ENCODE peak calls at places on chromosomes 4 and X, in seven cellular contexts. I, W, R, E, U, L and G are unnamed samples.
A peak's percentile ranks its signal among the peaks of the same experiment; 100 is the strongest.

GRCh38 chr4:88008133-88008621 is 742 bp downstream of the PKD2 start:
- DNase-seq in I (peak; percentile 52), W (peak; percentile 62), R (peak; percentile 55), L (peak; percentile 48), U (no peak), E (peak; percentile 44), G (peak; percentile 75)

GRCh38 chr4:138182838-138183426 is 59.2 kb downstream of the SLC7A11 start:
- DNase-seq in W (peak; percentile 72), R (peak; percentile 82), E (peak; percentile 37), L (peak; percentile 72), I (no peak), U (no peak), G (peak; percentile 42)

GRCh38 chr4:15104825-15105224 is 102.5 kb downstream of the CPEB2 start:
- DNase-seq in W (peak; percentile 4), U (no peak), I (no peak), L (peak; percentile 67), R (no peak), E (no peak), G (no peak)

GRCh38 chrX:105869676-105870075 is 47.3 kb downstream of the NRK start:
- DNase-seq in R (no peak), I (no peak), W (no peak), U (no peak), E (no peak), L (peak; percentile 38), G (no peak)

GRCh38 chrX:47530054-47530453 is 31.0 kb upstream of the ARAF start:
- DNase-seq in R (no peak), U (no peak), E (no peak), L (no peak), I (no peak), W (no peak), G (peak; percentile 3)

GRCh38 chr4:185755451-185755850 is 56.5 kb downstream of the SORBS2 start:
- DNase-seq in U (no peak), R (no peak), L (no peak), W (no peak), I (no peak), E (no peak), G (no peak)

GRCh38 chr4:7068883-7069282 is 1.0 kb upstream of the GRPEL1 start:
- DNase-seq in L (no peak), I (peak; percentile 61), W (peak; percentile 43), E (no peak), U (no peak), R (no peak), G (peak; percentile 54)

GRCh38 chr4:54872246-54872645 is 214.5 kb downstream of the KIT start:
- DNase-seq in U (no peak), R (no peak), E (no peak), I (no peak), W (peak; percentile 10), L (peak; percentile 35), G (peak; percentile 6)

GRCh38 chr4:33715996-33716395 is 2528.3 kb downstream of the ARAP2 start:
- DNase-seq in W (peak; percentile 67), U (no peak), R (no peak), L (no peak), E (no peak), I (no peak), G (no peak)

GRCh38 chr4:138114434-138114833 is 127.7 kb downstream of the SLC7A11 start:
- DNase-seq in I (no peak), R (no peak), L (peak; percentile 13), U (no peak), W (peak; percentile 12), E (no peak), G (no peak)

GRCh38 chr4:96913437-96914075 is 1073.7 kb downstream of the PDHA2 start:
- DNase-seq in I (no peak), U (no peak), W (no peak), R (no peak), E (no peak), L (no peak), G (peak; percentile 45)

GRCh38 chr4:3353747-3354454 is 61.1 kb downstream of the RGS12 start:
- DNase-seq in U (no peak), I (no peak), E (no peak), W (no peak), R (no peak), L (no peak), G (no peak)

GRCh38 chr4:159077702-159078495 is 25.0 kb upstream of the RAPGEF2 start:
- DNase-seq in I (no peak), W (no peak), R (no peak), E (no peak), L (peak; percentile 11), U (no peak), G (no peak)

GRCh38 chr4:75745192-75745591 is 20.8 kb downstream of the USO1 start:
- DNase-seq in I (no peak), W (peak; percentile 79), L (peak; percentile 85), U (no peak), R (peak; percentile 36), E (no peak), G (no peak)

GRCh38 chr4:40699648-40700047 is 50.1 kb upstream of the NSUN7 start:
- DNase-seq in U (no peak), R (no peak), L (peak; percentile 56), I (no peak), W (peak; percentile 35), E (no peak), G (no peak)

GRCh38 chr4:5751073-5751917 is 40.3 kb downstream of the EVC start:
- DNase-seq in I (peak; percentile 47), E (no peak), W (peak; percentile 92), R (peak; percentile 17), U (no peak), L (peak; percentile 81), G (no peak)

GRCh38 chr4:7650606-7651400 is 216.1 kb upstream of the PSAPL1 start:
- DNase-seq in L (no peak), E (peak; percentile 41), R (peak; percentile 10), I (peak; percentile 85), U (no peak), W (peak; percentile 81), G (peak; percentile 81)

GRCh38 chr4:143186634-143187033 is 1.9 kb downstream of the USP38 start:
- DNase-seq in U (no peak), I (no peak), R (no peak), E (no peak), W (no peak), L (no peak), G (no peak)

GRCh38 chr4:139957986-139958737 is 195.8 kb downstream of the MAML3 start:
- DNase-seq in W (no peak), L (no peak), R (no peak), I (no peak), E (no peak), U (no peak), G (no peak)

GRCh38 chr4:54954656-54955388 is 170.6 kb downstream of the KDR start:
- DNase-seq in U (no peak), L (no peak), W (no peak), R (no peak), I (no peak), E (no peak), G (no peak)

GRCh38 chr4:159434496-159435241 is 331.8 kb downstream of the RAPGEF2 start:
- DNase-seq in W (peak; percentile 48), R (no peak), L (peak; percentile 65), I (no peak), U (no peak), E (no peak), G (peak; percentile 26)

GRCh38 chrX:39883664-39884063 is 214.1 kb downstream of the BCOR start:
- DNase-seq in I (no peak), L (no peak), W (no peak), R (peak; percentile 20), U (no peak), E (no peak), G (no peak)

GRCh38 chrX:101685923-101686322 is 26.3 kb upstream of the ARMCX2 start:
- DNase-seq in U (no peak), E (peak; percentile 12), L (no peak), W (no peak), R (no peak), I (peak; percentile 30), G (peak; percentile 82)

GRCh38 chrX:40420899-40421729 is 159.7 kb upstream of the ATP6AP2 start:
- DNase-seq in I (no peak), U (no peak), L (no peak), W (no peak), R (no peak), E (no peak), G (peak; percentile 73)

GRCh38 chr4:20137176-20137575 is 114.5 kb upstream of the SLIT2 start:
- DNase-seq in I (no peak), E (no peak), W (peak; percentile 79), L (peak; percentile 68), U (no peak), R (no peak), G (no peak)

GRCh38 chr4:128384091-128384520 is 96.5 kb upstream of the PGRMC2 start:
- DNase-seq in I (no peak), L (peak; percentile 75), U (no peak), E (no peak), W (peak; percentile 66), R (peak; percentile 83), G (peak; percentile 91)

GRCh38 chr4:105305019-105305836 is 158.6 kb downstream of the TET2 start:
- DNase-seq in I (no peak), U (no peak), L (no peak), W (no peak), E (no peak), R (no peak), G (no peak)
- H3K9ac ChIP-seq in I (no peak overlapping the region), U (no peak overlapping the region), L (no peak overlapping the region), W (no peak overlapping the region), E (no peak overlapping the region), R (no peak overlapping the region), G (no peak overlapping the region)

GRCh38 chr4:56979674-56980073 is 978 bp downstream of the POLR2B start:
- DNase-seq in W (peak; percentile 76), U (no peak), E (no peak), R (peak; percentile 42), L (peak; percentile 19), I (peak; percentile 32), G (peak; percentile 45)
- H2BK5ac ChIP-seq in W (no peak overlapping the region), U (no peak overlapping the region), E (no peak overlapping the region), R (no peak overlapping the region), L (no peak overlapping the region), I (no peak overlapping the region), G (no peak overlapping the region)

GRCh38 chr4:152591876-152592275 is 56.0 kb upstream of the FBXW7 start:
- DNase-seq in I (no peak), R (no peak), W (no peak), L (no peak), U (no peak), E (no peak), G (no peak)
- H3K9ac ChIP-seq in I (no peak overlapping the region), R (no peak overlapping the region), W (no peak overlapping the region), L (no peak overlapping the region), U (no peak overlapping the region), E (no peak overlapping the region), G (no peak overlapping the region)

GRCh38 chr4:55980725-55981124 is 32.0 kb downstream of the CEP135 start:
- DNase-seq in E (no peak), I (no peak), W (no peak), L (no peak), U (no peak), R (no peak), G (no peak)

GRCh38 chr4:55973650-55974049 is 24.9 kb downstream of the CEP135 start:
- DNase-seq in W (no peak), U (no peak), R (no peak), I (no peak), E (no peak), L (no peak), G (no peak)

DNA sequence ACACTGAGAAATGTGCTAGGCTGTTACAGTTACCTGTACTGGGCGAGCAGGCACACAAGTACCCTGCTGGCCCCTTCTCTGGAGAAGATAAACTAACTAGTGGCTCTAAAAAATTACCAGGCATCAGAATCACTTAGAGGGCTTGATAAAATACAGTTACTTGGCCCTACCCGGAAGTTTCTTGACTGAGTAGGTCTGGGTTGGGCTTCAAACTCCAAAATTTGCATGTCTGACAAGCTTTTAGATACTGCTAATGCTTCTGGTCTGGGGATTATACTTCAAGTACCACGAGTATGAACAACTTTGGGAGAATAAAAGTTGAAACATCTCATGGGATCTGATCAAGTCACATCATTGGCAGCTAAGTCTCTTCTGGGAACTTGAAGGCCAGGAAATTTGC is 30.8 kb downstream of the CEP135 start:
- DNase-seq in L (no peak), I (no peak), R (no peak), E (no peak), W (no peak), U (no peak), G (peak; percentile 40)
- H2BK5ac ChIP-seq in L (no peak overlapping the region), I (no peak overlapping the region), R (no peak overlapping the region), E (no peak overlapping the region), W (no peak overlapping the region), U (no peak overlapping the region), G (no peak overlapping the region)